ENCODE peak calls at places on chromosomes 16 and 17, in nine cellular contexts. M is OCI-LY7, J is Caco-2, N is breast epithelium, L is thoracic aorta, K is tibial artery, P is endodermal cell, C is WERI-Rb-1, W is spleen. E is an unnamed sample. For H3K9me3, the result is how much of the 10 kb centered on the place peaks cover.

GRCh38 chr17:6071528-6072065 is 1.4 kb downstream of the WSCD1 start:
- DNase-seq in M (no peak), J (no peak), N (no peak), L (no peak), K (no peak), P (no peak), C (no peak), W (no peak), E (no peak)

GRCh38 chr17:43445009-43445589 is 38.7 kb upstream of the DHX8 start:
- DNase-seq in M (no peak), J (no peak), N (no peak), L (no peak), K (no peak), P (no peak), C (no peak), W (no peak), E (no peak)

GRCh38 chr17:2656293-2656692 is 55.3 kb downstream of the CLUH start:
- DNase-seq in M (no peak), J (no peak), N (no peak), L (no peak), K (no peak), P (no peak), C (no peak), W (no peak), E (no peak)

GRCh38 chr16:17072104-17072503 is 398.7 kb downstream of the XYLT1 start:
- DNase-seq in M (no peak), J (no peak), N (no peak), L (no peak), K (no peak), P (no peak), C (no peak), W (no peak), E (no peak)

GRCh38 chr17:59565959-59566324 is 532 bp downstream of the DHX40 start:
- DNase-seq in M (peak), J (peak), N (no peak), L (peak), K (peak), P (peak), C (peak), W (peak), E (no peak)

GRCh38 chr16:81790772-81791171 is 11.7 kb downstream of the PLCG2 start:
- DNase-seq in M (no peak), J (no peak), N (no peak), L (no peak), K (no peak), P (no peak), C (no peak), W (no peak), E (no peak)

GRCh38 chr17:15507896-15508295 is 40.5 kb upstream of the CDRT4 start:
- DNase-seq in M (no peak), J (no peak), N (no peak), L (no peak), K (no peak), P (no peak), C (no peak), W (no peak), E (no peak)

GRCh38 chr17:50989149-50989548 is 123.0 kb upstream of the TOB1 start:
- DNase-seq in M (no peak), J (no peak), N (no peak), L (no peak), K (no peak), P (no peak), C (no peak), W (no peak), E (no peak)

GRCh38 chr16:80670170-80670865 is 129.5 kb downstream of the DYNLRB2 start:
- DNase-seq in M (peak), J (no peak), N (no peak), L (no peak), K (no peak), P (no peak), C (no peak), W (no peak), E (no peak)

GRCh38 chr17:66467766-66468165 is 165.4 kb downstream of the PRKCA start:
- DNase-seq in M (no peak), J (no peak), N (no peak), L (no peak), K (no peak), P (no peak), C (no peak), W (no peak), E (no peak)

GRCh38 chr17:64326420-64327054 is 63.5 kb upstream of the TEX2 start:
- DNase-seq in M (no peak), J (no peak), N (peak), L (peak), K (peak), P (no peak), C (no peak), W (peak), E (peak)

GRCh38 chr17:41343031-41343430 is 7.6 kb downstream of the KRT33A start:
- DNase-seq in M (no peak), J (no peak), N (no peak), L (no peak), K (no peak), P (no peak), C (no peak), W (no peak), E (no peak)

GRCh38 chr16:52440248-52440647 is 106.7 kb downstream of the TOX3 start:
- DNase-seq in M (no peak), J (no peak), N (no peak), L (no peak), K (no peak), P (no peak), C (no peak), W (no peak), E (no peak)

GRCh38 chr17:51322390-51323029 is 62.2 kb downstream of the UTP18 start:
- DNase-seq in M (peak), J (no peak), N (no peak), L (no peak), K (no peak), P (peak), C (peak), W (no peak), E (no peak)

GRCh38 chr16:78452030-78452429 is 352.6 kb downstream of the WWOX start:
- DNase-seq in M (no peak), J (no peak), N (no peak), L (no peak), K (no peak), P (no peak), C (no peak), W (no peak), E (no peak)

GRCh38 chr17:82334622-82335394 is 1.2 kb upstream of the SECTM1 start:
- DNase-seq in M (peak), J (no peak), N (no peak), L (no peak), K (no peak), P (no peak), C (no peak), W (peak), E (peak)

GRCh38 chr17:21375757-21376584 is at the start of gene KCNJ12:
- DNase-seq in M (no peak), J (no peak), N (no peak), L (no peak), K (no peak), P (peak), C (no peak), W (no peak), E (peak)

GRCh38 chr16:26019885-26020284 is 328.1 kb downstream of the HS3ST4 start:
- DNase-seq in M (no peak), J (no peak), N (no peak), L (no peak), K (no peak), P (peak), C (peak), W (no peak), E (no peak)

GRCh38 chr16:8944113-8944765 is 19.5 kb downstream of the USP7 start:
- DNase-seq in M (peak), J (no peak), N (no peak), L (no peak), K (no peak), P (peak), C (no peak), W (no peak), E (no peak)

GRCh38 chr16:8945626-8946296 is 17.9 kb downstream of the USP7 start:
- DNase-seq in M (no peak), J (no peak), N (no peak), L (no peak), K (no peak), P (no peak), C (no peak), W (no peak), E (no peak)

GRCh38 chr16:8948831-8949230 is 14.9 kb downstream of the USP7 start:
- DNase-seq in M (no peak), J (no peak), N (no peak), L (no peak), K (no peak), P (no peak), C (no peak), W (no peak), E (no peak)

GRCh38 chr16:8948069-8948593 is 15.6 kb downstream of the USP7 start:
- DNase-seq in M (no peak), J (no peak), N (no peak), L (no peak), K (no peak), P (no peak), C (no peak), W (no peak), E (no peak)

DNA sequence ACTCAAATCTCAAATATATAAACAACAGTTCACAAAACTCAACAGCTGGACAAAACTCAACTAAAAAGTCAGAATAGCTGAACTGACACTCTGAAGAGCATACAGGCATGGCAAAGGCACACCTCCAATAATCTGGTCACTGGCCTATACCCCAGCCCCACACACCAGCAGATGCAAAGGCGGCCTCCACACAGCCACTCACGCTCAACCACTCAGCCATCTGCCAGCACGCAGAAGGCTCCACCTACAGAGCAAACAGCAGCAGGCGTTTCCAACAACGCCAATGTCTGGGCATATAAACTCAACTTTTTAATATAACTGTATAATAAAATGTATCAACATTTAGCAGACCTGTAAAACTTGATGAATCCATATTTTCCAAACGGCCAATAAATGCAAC is 17.2 kb downstream of the USP7 start:
- DNase-seq in M (peak), J (no peak), N (no peak), L (no peak), K (no peak), P (peak), C (peak), W (no peak), E (no peak)
- TF ChIP-seq CTCF in M (peak), J (no peak), N (no peak), L (no peak), K (no peak), P (no peak), C (peak), W (no peak), E (no peak)

DNA sequence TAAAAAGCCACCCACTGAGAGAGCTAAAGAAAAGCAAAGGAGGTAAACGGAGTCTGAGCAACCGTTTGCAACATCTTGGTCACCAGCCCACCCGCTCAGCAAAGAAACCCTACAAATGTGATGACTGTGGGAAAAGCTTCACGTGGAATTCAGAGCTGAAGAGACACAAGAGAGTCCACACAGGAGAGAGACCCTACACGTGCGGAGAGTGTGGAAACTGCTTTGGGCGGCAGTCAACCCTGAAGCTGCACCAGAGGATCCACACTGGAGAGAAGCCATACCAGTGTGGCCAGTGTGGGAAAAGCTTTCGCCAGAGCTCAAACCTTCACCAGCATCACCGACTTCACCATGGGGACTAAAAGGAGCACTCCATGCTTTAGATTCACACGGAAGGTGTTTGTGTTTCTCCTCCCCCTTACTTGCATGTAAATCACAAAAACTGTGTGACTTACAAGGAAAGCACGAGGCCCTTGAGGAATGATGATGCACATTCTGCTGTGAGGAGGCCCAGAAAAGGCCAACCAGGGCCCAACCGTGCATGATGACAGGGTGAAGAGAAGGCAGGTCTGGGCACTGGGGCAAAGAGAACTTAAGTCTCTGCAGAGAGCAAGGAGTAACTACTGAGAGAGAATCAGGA is 7.7 kb downstream of the ZNF174 start:
- DNase-seq in M (no peak), J (no peak), N (no peak), L (no peak), K (no peak), P (no peak), C (no peak), W (no peak), E (no peak)
- H3K9me3 ChIP-seq in M (under half), J (under half), N (half or more), L (half or more), K (half or more), P (half or more), C (under half), W (half or more), E (half or more)

GRCh38 chr17:74921045-74921681 is 1.9 kb downstream of the USH1G start:
- DNase-seq in M (no peak), J (no peak), N (no peak), L (no peak), K (no peak), P (peak), C (no peak), W (no peak), E (no peak)

GRCh38 chr17:74918906-74919305 is 4.1 kb downstream of the USH1G start:
- DNase-seq in M (no peak), J (no peak), N (no peak), L (no peak), K (no peak), P (no peak), C (peak), W (no peak), E (no peak)

GRCh38 chr17:74920306-74920620 is 2.8 kb downstream of the USH1G start:
- DNase-seq in M (no peak), J (no peak), N (no peak), L (no peak), K (no peak), P (no peak), C (no peak), W (no peak), E (no peak)

GRCh38 chr17:74920679-74921044 is 2.4 kb downstream of the USH1G start:
- DNase-seq in M (no peak), J (no peak), N (no peak), L (no peak), K (no peak), P (no peak), C (no peak), W (no peak), E (no peak)

DNA sequence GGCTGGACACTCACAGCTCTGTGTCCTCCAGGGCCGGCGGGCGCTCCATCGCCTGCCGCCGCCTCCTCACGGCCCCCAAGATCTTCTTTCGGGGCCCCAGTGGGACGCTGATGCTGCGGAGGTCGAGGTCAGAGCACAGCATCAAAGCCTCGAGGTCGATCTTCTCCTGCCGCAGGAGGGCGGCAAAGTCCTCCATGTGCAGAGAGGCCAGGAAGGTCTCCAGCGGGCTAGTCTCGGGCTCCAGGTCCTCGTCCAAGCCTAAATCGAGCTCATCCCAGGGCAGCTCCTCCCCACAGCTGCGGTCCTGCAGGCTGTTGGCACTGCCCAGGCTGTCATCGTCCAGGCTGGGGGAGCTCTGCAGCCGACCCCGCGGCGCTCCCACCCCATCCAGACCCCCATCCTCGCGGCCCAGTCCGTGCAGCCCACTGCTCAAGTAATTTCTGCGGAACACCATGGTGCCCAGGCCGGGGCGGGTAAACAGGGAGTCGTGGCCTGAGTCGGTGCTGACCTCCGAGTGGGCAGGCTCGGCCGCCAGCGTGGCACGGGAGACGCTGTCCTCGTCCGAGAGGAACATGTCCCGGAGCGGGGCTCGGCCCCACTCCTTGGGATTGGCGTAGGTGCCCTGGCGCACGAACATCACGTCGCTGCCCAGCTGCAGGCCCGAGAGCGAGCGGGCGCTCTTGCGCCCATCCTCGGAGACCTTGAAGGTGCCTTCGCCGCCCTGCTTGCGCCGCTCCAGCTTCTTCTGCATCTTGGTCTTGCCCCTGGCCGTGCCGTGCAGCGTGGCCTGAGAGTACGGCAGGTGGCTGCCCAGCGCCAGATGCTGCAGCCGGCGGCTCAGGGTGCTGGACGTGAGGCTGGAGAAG is 3.4 kb downstream of the USH1G start:
- DNase-seq in M (no peak), J (no peak), N (no peak), L (no peak), K (no peak), P (peak), C (no peak), W (no peak), E (no peak)
- TF ChIP-seq CTCF in M (peak), J (no peak), N (no peak), L (no peak), K (no peak), P (peak), C (peak), W (no peak), E (no peak)

DNA sequence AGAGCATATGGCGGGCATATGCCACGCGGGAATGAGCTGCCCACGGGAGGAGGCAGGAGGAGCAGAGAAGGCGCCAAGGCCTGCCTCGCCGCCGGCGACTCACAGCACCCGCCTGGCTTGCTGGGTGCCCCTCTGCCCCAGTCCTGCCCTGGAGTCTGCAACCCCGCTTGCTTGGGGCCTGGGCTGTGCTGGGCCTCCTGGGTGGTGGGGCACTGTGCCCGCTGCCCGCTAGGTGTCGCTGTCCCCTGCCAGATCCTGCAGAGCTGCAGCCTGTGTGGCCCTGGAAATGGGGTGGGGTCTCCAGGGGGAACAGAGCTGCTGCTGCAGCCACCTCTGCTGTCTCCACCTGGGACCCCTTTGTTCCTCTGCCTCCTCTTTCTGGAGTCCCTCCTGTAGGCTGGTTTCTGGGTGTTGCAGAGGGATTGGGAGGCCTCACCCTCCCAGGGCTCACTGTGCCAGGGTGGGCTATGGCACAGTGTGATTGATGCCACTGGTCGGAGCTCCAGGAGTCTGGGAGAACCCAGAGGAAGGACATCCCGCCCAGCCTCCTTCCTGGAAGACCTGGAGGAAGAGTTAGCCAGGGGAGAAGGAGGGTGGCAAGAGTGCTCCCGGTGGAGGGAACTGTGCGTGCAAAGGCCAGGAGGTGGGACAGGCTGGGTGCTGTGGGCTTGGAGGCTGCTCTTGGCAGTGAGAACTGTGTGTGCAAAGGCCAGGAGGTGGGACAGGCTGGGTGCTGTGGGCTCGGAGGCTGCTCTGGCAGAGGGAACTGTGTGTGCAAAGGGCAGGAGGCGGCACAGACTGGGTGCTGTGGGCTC is 141.1 kb upstream of the CIBAR2 start:
- DNase-seq in M (peak), J (no peak), N (no peak), L (no peak), K (no peak), P (peak), C (peak), W (peak), E (peak)
- H3K9me3 ChIP-seq in M (under half), J (under half), N (under half), L (under half), K (under half), P (under half), C (under half), W (under half), E (under half)

E was measured in upper lobe of left lung.